ENCODE peak calls at places on chromosomes 11 and 22, in eight cellular contexts. G, C, M, J, Q, V, D and Z are unnamed samples.

GRCh38 chr11:58763120-58763490 is 31.4 kb upstream of the GLYAT start:
- DNase-seq in G (no peak), C (no peak), M (no peak), J (no peak), Q (no peak), V (no peak), D (no peak), Z (no peak)

GRCh38 chr11:66705587-66706335 is 23.3 kb downstream of the SPTBN2 start:
- DNase-seq in G (no peak), C (no peak), M (no peak), J (no peak), Q (no peak), V (no peak), D (no peak), Z (no peak)

GRCh38 chr22:46084376-46084775 is 66.0 kb upstream of the PPARA start:
- DNase-seq in G (no peak), C (no peak), M (peak; percentile 27), J (no peak), Q (no peak), V (no peak), D (no peak), Z (no peak)

GRCh38 chr11:18771266-18772035 is 20.1 kb downstream of the PTPN5 start:
- DNase-seq in G (no peak), C (no peak), M (no peak), J (no peak), Q (no peak), V (no peak), D (no peak), Z (no peak)

GRCh38 chr22:48436201-48436931 is 1391.3 kb downstream of the BRD1 start:
- DNase-seq in G (no peak), C (no peak), M (no peak), J (no peak), Q (no peak), V (no peak), D (no peak), Z (no peak)

GRCh38 chr11:64036081-64037026 is 623 bp downstream of the FLRT1 start:
- DNase-seq in G (peak; percentile 27), C (no peak), M (peak; percentile 64), J (no peak), Q (no peak), V (no peak), D (no peak), Z (peak; percentile 17)

GRCh38 chr22:36439481-36440271 is 41.8 kb downstream of the TXN2 start:
- DNase-seq in G (no peak), C (no peak), M (peak; percentile 75), J (no peak), Q (no peak), V (no peak), D (no peak), Z (peak; percentile 96)

GRCh38 chr11:14374922-14375630 is 16.1 kb upstream of the RRAS2 start:
- DNase-seq in G (no peak), C (no peak), M (no peak), J (no peak), Q (no peak), V (no peak), D (no peak), Z (no peak)

GRCh38 chr22:47071078-47071811 is 308.8 kb downstream of the TBC1D22A start:
- DNase-seq in G (no peak), C (no peak), M (no peak), J (no peak), Q (no peak), V (no peak), D (no peak), Z (peak; percentile 44)

GRCh38 chr11:441418-442274 is at the start of gene ANO9:
- DNase-seq in G (no peak), C (no peak), M (peak; percentile 34), J (peak; percentile 39), Q (no peak), V (peak; percentile 47), D (no peak), Z (no peak)

GRCh38 chr11:111938687-111939160 is 1.6 kb downstream of the DIXDC1 start:
- DNase-seq in G (no peak), C (no peak), M (no peak), J (no peak), Q (no peak), V (no peak), D (no peak), Z (peak; percentile 55)

GRCh38 chr11:86781546-86781945 is 18.8 kb upstream of the PRSS23 start:
- DNase-seq in G (no peak), C (no peak), M (no peak), J (no peak), Q (no peak), V (no peak), D (no peak), Z (no peak)

GRCh38 chr11:58580311-58580710 is 1.4 kb downstream of the ZFP91 start:
- DNase-seq in G (no peak), C (no peak), M (no peak), J (no peak), Q (no peak), V (no peak), D (no peak), Z (no peak)

GRCh38 chr11:69968407-69969347 is 109.4 kb upstream of the ANO1 start:
- DNase-seq in G (no peak), C (no peak), M (peak; percentile 54), J (no peak), Q (no peak), V (no peak), D (no peak), Z (no peak)

GRCh38 chr22:27110985-27111451 is 453.6 kb downstream of the MIAT start:
- DNase-seq in G (no peak), C (peak; percentile 16), M (no peak), J (no peak), Q (no peak), V (no peak), D (no peak), Z (peak; percentile 95)

GRCh38 chr22:35777335-35777975 is 59.8 kb downstream of the APOL5 start:
- DNase-seq in G (no peak), C (no peak), M (no peak), J (no peak), Q (no peak), V (no peak), D (no peak), Z (peak; percentile 89)

GRCh38 chr11:952406-953385 is 27.0 kb downstream of the AP2A2 start:
- DNase-seq in G (no peak), C (no peak), M (no peak), J (no peak), Q (no peak), V (no peak), D (no peak), Z (peak; percentile 73)

GRCh38 chr11:74418509-74418895 is 20.3 kb upstream of the PGM2L1 start:
- DNase-seq in G (no peak), C (no peak), M (no peak), J (no peak), Q (no peak), V (no peak), D (no peak), Z (peak; percentile 90)

GRCh38 chr11:9922806-9923205 is 258.9 kb downstream of the SWAP70 start:
- DNase-seq in G (no peak), C (no peak), M (no peak), J (no peak), Q (no peak), V (no peak), D (no peak), Z (peak; percentile 16)

GRCh38 chr11:61054927-61055562 is 47.2 kb upstream of the CD5 start:
- DNase-seq in G (no peak), C (no peak), M (no peak), J (no peak), Q (no peak), V (no peak), D (no peak), Z (no peak)

GRCh38 chr11:129386795-129387390 is 11.2 kb downstream of the BARX2 start:
- DNase-seq in G (no peak), C (no peak), M (no peak), J (no peak), Q (no peak), V (no peak), D (no peak), Z (no peak)

GRCh38 chr11:124108158-124108557 is 7.1 kb upstream of the VWA5A start:
- DNase-seq in G (no peak), C (no peak), M (no peak), J (no peak), Q (no peak), V (no peak), D (peak; percentile 22), Z (no peak)

GRCh38 chr11:65412271-65413076 is 10.1 kb upstream of the NEAT1 start:
- DNase-seq in G (no peak), C (no peak), M (no peak), J (no peak), Q (no peak), V (no peak), D (no peak), Z (no peak)

GRCh38 chr11:126791991-126792390 is 208.6 kb downstream of the KIRREL3 start:
- DNase-seq in G (no peak), C (no peak), M (no peak), J (no peak), Q (no peak), V (no peak), D (no peak), Z (peak; percentile 36)

GRCh38 chr11:74673956-74674355 is 57.3 kb downstream of the CHRDL2 start:
- DNase-seq in G (peak; percentile 41), C (no peak), M (no peak), J (no peak), Q (no peak), V (no peak), D (no peak), Z (no peak)